ENCODE peak calls at places on chromosomes 16 and 17, in five cellular contexts. One of them, this sample, is unnamed.

GRCh38 chr16:74304164-74304834 is 7.7 kb downstream of the PSMD7 start:
- DNase-seq in CD4-positive, CD25-positive, alpha-beta regulatory T cell: peak
- DNase-seq in fibroblast of mammary gland: peak
- DNase-seq in heart right ventricle: no peak
- DNase-seq in tibial artery: no peak
- DNase-seq in this sample: no peak

GRCh38 chr16:72987480-72987901 is 60.4 kb downstream of the ZFHX3 start:
- DNase-seq in heart right ventricle: no peak
- DNase-seq in fibroblast of mammary gland: no peak
- DNase-seq in tibial artery: peak
- DNase-seq in CD4-positive, CD25-positive, alpha-beta regulatory T cell: no peak
- DNase-seq in this sample: no peak

GRCh38 chr17:82457071-82457789 is 1.3 kb upstream of the NARF start:
- DNase-seq in heart right ventricle: no peak
- DNase-seq in CD4-positive, CD25-positive, alpha-beta regulatory T cell: no peak
- DNase-seq in tibial artery: no peak
- DNase-seq in fibroblast of mammary gland: no peak
- DNase-seq in this sample: peak

GRCh38 chr17:77824780-77825280 is 133.7 kb upstream of the TNRC6C start:
- DNase-seq in fibroblast of mammary gland: no peak
- DNase-seq in tibial artery: peak
- DNase-seq in CD4-positive, CD25-positive, alpha-beta regulatory T cell: no peak
- DNase-seq in heart right ventricle: no peak
- DNase-seq in this sample: peak

GRCh38 chr16:6493555-6493954 is 839.1 kb upstream of the RBFOX1 start:
- DNase-seq in CD4-positive, CD25-positive, alpha-beta regulatory T cell: no peak
- DNase-seq in fibroblast of mammary gland: no peak
- DNase-seq in tibial artery: no peak
- DNase-seq in heart right ventricle: no peak
- DNase-seq in this sample: no peak

GRCh38 chr16:9035986-9036385 is 55.5 kb upstream of the HAPSTR1 start:
- DNase-seq in heart right ventricle: no peak
- DNase-seq in tibial artery: no peak
- DNase-seq in fibroblast of mammary gland: no peak
- DNase-seq in CD4-positive, CD25-positive, alpha-beta regulatory T cell: no peak
- DNase-seq in this sample: no peak

GRCh38 chr17:7992924-7993323 is 9.5 kb upstream of the GUCY2D start:
- DNase-seq in heart right ventricle: no peak
- DNase-seq in fibroblast of mammary gland: no peak
- DNase-seq in CD4-positive, CD25-positive, alpha-beta regulatory T cell: no peak
- DNase-seq in tibial artery: peak
- DNase-seq in this sample: no peak

GRCh38 chr17:82240506-82241182 is 11.8 kb downstream of the SLC16A3 start:
- DNase-seq in fibroblast of mammary gland: no peak
- DNase-seq in tibial artery: no peak
- DNase-seq in CD4-positive, CD25-positive, alpha-beta regulatory T cell: peak
- DNase-seq in heart right ventricle: no peak
- DNase-seq in this sample: peak

GRCh38 chr17:44362964-44363612 is 565 bp downstream of the FAM171A2 start:
- DNase-seq in heart right ventricle: no peak
- DNase-seq in fibroblast of mammary gland: no peak
- DNase-seq in tibial artery: peak
- DNase-seq in CD4-positive, CD25-positive, alpha-beta regulatory T cell: no peak
- DNase-seq in this sample: no peak

GRCh38 chr17:46212634-46213435 is 19.6 kb upstream of the KANSL1 start:
- DNase-seq in tibial artery: peak
- DNase-seq in fibroblast of mammary gland: peak
- DNase-seq in CD4-positive, CD25-positive, alpha-beta regulatory T cell: peak
- DNase-seq in heart right ventricle: peak
- DNase-seq in this sample: no peak

GRCh38 chr17:74089869-74090464 is 113.5 kb upstream of the RPL38 start:
- DNase-seq in CD4-positive, CD25-positive, alpha-beta regulatory T cell: peak
- DNase-seq in heart right ventricle: no peak
- DNase-seq in fibroblast of mammary gland: peak
- DNase-seq in tibial artery: no peak
- DNase-seq in this sample: peak

GRCh38 chr17:81292450-81292849 is 2.7 kb downstream of the SLC38A10 start:
- DNase-seq in heart right ventricle: no peak
- DNase-seq in CD4-positive, CD25-positive, alpha-beta regulatory T cell: no peak
- DNase-seq in tibial artery: no peak
- DNase-seq in fibroblast of mammary gland: no peak
- DNase-seq in this sample: no peak

GRCh38 chr17:37259030-37259735 is 116.6 kb upstream of the C17orf78 start:
- DNase-seq in heart right ventricle: no peak
- DNase-seq in CD4-positive, CD25-positive, alpha-beta regulatory T cell: no peak
- DNase-seq in tibial artery: no peak
- DNase-seq in fibroblast of mammary gland: peak
- DNase-seq in this sample: no peak

GRCh38 chr17:14061666-14062560 is 7.4 kb upstream of the COX10 start:
- DNase-seq in tibial artery: no peak
- DNase-seq in fibroblast of mammary gland: peak
- DNase-seq in heart right ventricle: no peak
- DNase-seq in CD4-positive, CD25-positive, alpha-beta regulatory T cell: no peak
- DNase-seq in this sample: no peak

GRCh38 chr16:53666816-53667415 is 36.7 kb downstream of the RPGRIP1L start:
- DNase-seq in tibial artery: no peak
- DNase-seq in heart right ventricle: no peak
- DNase-seq in fibroblast of mammary gland: no peak
- DNase-seq in CD4-positive, CD25-positive, alpha-beta regulatory T cell: no peak
- DNase-seq in this sample: no peak

GRCh38 chr17:10088444-10088843 is 110.0 kb downstream of the GAS7 start:
- DNase-seq in CD4-positive, CD25-positive, alpha-beta regulatory T cell: no peak
- DNase-seq in heart right ventricle: no peak
- DNase-seq in tibial artery: peak
- DNase-seq in fibroblast of mammary gland: no peak
- DNase-seq in this sample: no peak

GRCh38 chr16:86022381-86022960 is 123.5 kb downstream of the IRF8 start:
- DNase-seq in fibroblast of mammary gland: no peak
- DNase-seq in tibial artery: peak
- DNase-seq in CD4-positive, CD25-positive, alpha-beta regulatory T cell: no peak
- DNase-seq in heart right ventricle: no peak
- DNase-seq in this sample: peak

GRCh38 chr16:70470927-70471341 is 16.5 kb downstream of the FCSK start:
- DNase-seq in fibroblast of mammary gland: no peak
- DNase-seq in CD4-positive, CD25-positive, alpha-beta regulatory T cell: no peak
- DNase-seq in tibial artery: no peak
- DNase-seq in heart right ventricle: no peak
- DNase-seq in this sample: peak

GRCh38 chr17:44219636-44220210 is at the start of gene UBTF:
- DNase-seq in tibial artery: peak
- DNase-seq in fibroblast of mammary gland: no peak
- DNase-seq in CD4-positive, CD25-positive, alpha-beta regulatory T cell: peak
- DNase-seq in heart right ventricle: peak
- DNase-seq in this sample: no peak

GRCh38 chr17:1985686-1986085 is 39.4 kb downstream of the RTN4RL1 start:
- DNase-seq in tibial artery: no peak
- DNase-seq in heart right ventricle: no peak
- DNase-seq in CD4-positive, CD25-positive, alpha-beta regulatory T cell: no peak
- DNase-seq in fibroblast of mammary gland: no peak
- DNase-seq in this sample: no peak

GRCh38 chr17:17190188-17190587 is 15.9 kb downstream of the PLD6 start:
- DNase-seq in fibroblast of mammary gland: no peak
- DNase-seq in heart right ventricle: no peak
- DNase-seq in tibial artery: no peak
- DNase-seq in CD4-positive, CD25-positive, alpha-beta regulatory T cell: no peak
- DNase-seq in this sample: no peak

GRCh38 chr16:88561485-88562369 is 8.5 kb upstream of the ZC3H18 start:
- DNase-seq in heart right ventricle: peak
- DNase-seq in CD4-positive, CD25-positive, alpha-beta regulatory T cell: peak
- DNase-seq in tibial artery: no peak
- DNase-seq in fibroblast of mammary gland: peak
- DNase-seq in this sample: no peak

GRCh38 chr16:11094075-11094593 is 149.8 kb downstream of the CLEC16A start:
- DNase-seq in tibial artery: no peak
- DNase-seq in heart right ventricle: no peak
- DNase-seq in fibroblast of mammary gland: no peak
- DNase-seq in CD4-positive, CD25-positive, alpha-beta regulatory T cell: peak
- DNase-seq in this sample: no peak

This sample was measured in left lung.